ENCODE peak calls at places on chromosome 22, in ten cellular contexts. G is AG10803, U is PC-9, L is coronary artery, O is astrocyte, J is foreskin fibroblast, T is stomach, F is osteocyte, A is A549, Y is kidney. P is an unnamed sample.
A peak's percentile ranks its signal among the peaks of the same experiment; 100 is the strongest.

GRCh38 chr22:46748948-46749681 is 11.1 kb upstream of the CERK start:
- DNase-seq in G (peak; percentile 72), U (peak; percentile 83), L (no peak), O (peak; percentile 18), J (peak; percentile 70), T (no peak), F (no peak), A (no peak), Y (peak; percentile 79), P (no peak)

GRCh38 chr22:35633520-35633919 is 14.7 kb upstream of the APOL6 start:
- DNase-seq in G (no peak), U (no peak), L (no peak), O (no peak), J (no peak), T (no peak), F (no peak), A (no peak), Y (peak; percentile 17), P (no peak)

GRCh38 chr22:48270731-48271130 is 1508.3 kb downstream of the TBC1D22A start:
- DNase-seq in G (no peak), U (no peak), L (no peak), O (no peak), J (no peak), T (no peak), F (no peak), A (no peak), Y (no peak), P (no peak)

GRCh38 chr22:36977401-36977861 is 41.8 kb downstream of the TST start:
- DNase-seq in G (peak; percentile 25), U (peak; percentile 58), L (no peak), O (peak; percentile 5), J (peak; percentile 64), T (peak; percentile 67), F (no peak), A (peak; percentile 72), Y (peak; percentile 87), P (peak; percentile 31)

GRCh38 chr22:20080776-20081654 is 974 bp downstream of the DGCR8 start:
- DNase-seq in G (peak; percentile 53), U (peak; percentile 24), L (no peak), O (peak; percentile 60), J (peak; percentile 81), T (no peak), F (no peak), A (peak; percentile 30), Y (peak; percentile 77), P (peak; percentile 64)

GRCh38 chr22:50729391-50730012 is 8.5 kb upstream of the ACR start:
- DNase-seq in G (no peak), U (no peak), L (no peak), O (no peak), J (no peak), T (no peak), F (no peak), A (no peak), Y (peak; percentile 63), P (no peak)

GRCh38 chr22:42841444-42841843 is 15.6 kb downstream of the ARFGAP3 start:
- DNase-seq in G (peak; percentile 58), U (no peak), L (no peak), O (peak; percentile 72), J (peak; percentile 56), T (no peak), F (no peak), A (no peak), Y (no peak), P (peak; percentile 75)

GRCh38 chr22:42720263-42721044 is at the start of gene A4GALT:
- DNase-seq in G (no peak), U (peak; percentile 27), L (no peak), O (no peak), J (peak; percentile 58), T (no peak), F (no peak), A (no peak), Y (no peak), P (no peak)

DNA sequence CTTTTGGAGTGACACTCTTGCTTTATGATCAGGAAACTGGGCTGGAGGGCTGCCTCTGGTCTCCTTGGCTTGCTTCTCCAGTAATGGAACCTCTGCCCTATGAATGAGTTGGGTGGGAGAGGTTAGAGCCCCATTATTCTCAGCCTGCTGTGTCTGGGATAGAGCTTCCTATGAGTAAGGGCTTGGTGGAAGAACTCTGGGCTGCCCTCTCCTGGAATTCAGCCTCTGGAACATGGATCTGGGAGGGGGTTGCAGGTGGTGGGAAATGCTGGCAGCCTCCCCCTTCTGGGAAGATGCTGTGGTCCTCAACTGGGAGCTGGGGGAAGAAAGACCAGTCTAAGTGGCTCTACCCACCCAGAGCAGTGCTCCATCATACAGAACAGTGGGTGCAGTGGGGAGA is 81.8 kb upstream of the SYN3 start:
- DNase-seq in G (no peak), U (no peak), L (no peak), O (no peak), J (no peak), T (no peak), F (no peak), A (no peak), Y (no peak), P (no peak)
- TF ChIP-seq CTCF in G (no peak), U (no peak), L (no peak), O (no peak), J (no peak), T (no peak), F (no peak), A (no peak), Y (no peak), P (no peak)

GRCh38 chr22:40326905-40327735 is 19.2 kb upstream of the ADSL start:
- DNase-seq in G (peak; percentile 36), U (no peak), L (no peak), O (peak; percentile 75), J (no peak), T (no peak), F (no peak), A (no peak), Y (no peak), P (no peak)
- TF ChIP-seq CTCF in G (no peak), U (no peak), L (no peak), O (no peak), J (no peak), T (no peak), F (no peak), A (no peak), Y (no peak), P (no peak)

GRCh38 chr22:22711532-22711913 is 67.1 kb downstream of the GGTLC2 start:
- DNase-seq in G (no peak), U (no peak), L (peak; percentile 24), O (no peak), J (no peak), T (no peak), F (peak; percentile 56), A (no peak), Y (no peak), P (no peak)

GRCh38 chr22:22710719-22711531 is 66.5 kb downstream of the GGTLC2 start:
- DNase-seq in G (peak; percentile 24), U (peak; percentile 36), L (peak; percentile 70), O (no peak), J (peak; percentile 58), T (peak; percentile 74), F (peak; percentile 86), A (peak; percentile 37), Y (peak; percentile 82), P (no peak)

GRCh38 chr22:22712092-22712658 is 67.8 kb downstream of the GGTLC2 start:
- DNase-seq in G (no peak), U (no peak), L (peak; percentile 46), O (no peak), J (no peak), T (no peak), F (peak; percentile 79), A (no peak), Y (no peak), P (no peak)

GRCh38 chr22:22712666-22713365 is 68.4 kb downstream of the GGTLC2 start:
- DNase-seq in G (no peak), U (no peak), L (peak; percentile 28), O (no peak), J (no peak), T (no peak), F (peak; percentile 56), A (no peak), Y (no peak), P (no peak)

GRCh38 chr22:22709719-22710445 is 65.5 kb downstream of the GGTLC2 start:
- DNase-seq in G (no peak), U (no peak), L (peak; percentile 35), O (no peak), J (peak; percentile 47), T (no peak), F (peak; percentile 74), A (peak; percentile 43), Y (no peak), P (no peak)
- TF ChIP-seq CTCF in G (no peak), U (peak; percentile 37), L (no peak), O (no peak), J (peak; percentile 11), T (no peak), F (no peak), A (no peak), Y (peak; percentile 1), P (peak; percentile 56)

GRCh38 chr22:33401291-33401690 is 343.1 kb upstream of the SYN3 start:
- DNase-seq in G (no peak), U (no peak), L (no peak), O (peak; percentile 66), J (peak; percentile 1), T (no peak), F (no peak), A (peak; percentile 10), Y (no peak), P (no peak)

GRCh38 chr22:33400891-33401290 is 342.7 kb upstream of the SYN3 start:
- DNase-seq in G (no peak), U (no peak), L (no peak), O (no peak), J (no peak), T (no peak), F (no peak), A (no peak), Y (no peak), P (no peak)

GRCh38 chr22:33397381-33397907 is 339.3 kb upstream of the SYN3 start:
- DNase-seq in G (peak; percentile 3), U (no peak), L (no peak), O (no peak), J (no peak), T (no peak), F (no peak), A (no peak), Y (no peak), P (no peak)

GRCh38 chr22:33402325-33402724 is 344.1 kb upstream of the SYN3 start:
- DNase-seq in G (no peak), U (no peak), L (no peak), O (no peak), J (no peak), T (no peak), F (no peak), A (no peak), Y (no peak), P (no peak)

DNA sequence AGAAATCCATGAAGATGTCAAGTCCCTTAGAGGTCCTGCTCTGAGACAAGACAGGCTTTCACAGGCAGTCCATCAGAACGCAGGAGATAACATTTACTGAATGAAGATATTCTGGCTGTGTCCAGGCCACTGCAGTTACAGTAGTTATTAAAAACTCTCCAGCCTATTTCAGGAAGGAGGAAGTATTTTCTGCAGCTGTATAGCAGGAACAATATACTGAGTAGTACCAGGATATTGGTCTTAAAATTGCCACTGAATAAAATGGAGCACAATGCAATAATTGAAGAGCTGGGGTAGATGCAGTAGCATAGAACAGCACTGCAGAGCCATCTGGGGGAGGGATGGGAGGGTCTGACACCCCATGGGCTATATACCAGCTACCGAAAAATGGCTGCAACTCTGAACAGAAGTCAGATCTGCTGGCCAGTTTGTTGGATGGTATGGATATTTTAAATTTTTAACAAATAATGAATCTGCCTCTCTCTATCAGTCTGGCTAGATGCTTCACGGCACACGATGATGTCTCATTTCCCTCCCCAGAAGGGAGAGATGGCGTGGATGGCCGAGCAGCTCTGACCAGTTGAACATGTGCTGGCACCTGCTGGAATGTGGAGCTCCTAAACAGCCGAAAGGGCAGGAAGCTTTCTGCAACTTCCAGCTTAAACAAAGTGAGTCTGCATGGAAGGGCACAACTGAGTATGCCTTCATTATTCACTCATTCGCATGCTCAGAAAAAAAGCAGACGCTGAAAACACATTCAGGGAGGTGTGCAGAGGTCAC is 342.1 kb upstream of the SYN3 start:
- DNase-seq in G (no peak), U (no peak), L (no peak), O (no peak), J (no peak), T (no peak), F (no peak), A (no peak), Y (no peak), P (no peak)
- TF ChIP-seq CTCF in G (no peak), U (no peak), L (no peak), O (no peak), J (no peak), T (no peak), F (no peak), A (no peak), Y (no peak), P (no peak)